ENCODE peak calls at places on chromosomes 4 and X, in seven cellular contexts. Y is dorsolateral prefrontal cortex; G is mucosa of gallbladder; L is HEK293T; T is activated CD4-positive, alpha-beta T cell treated with anti-CD3 and anti-CD28 coated beads, Interleukin-2, amount 50 U/mL, for 48 hours; C is neural progenitor cell; O is glutamatergic neuron. X is an unnamed sample.

GRCh38 chrX:21847342-21847741 is 7.9 kb downstream of the MBTPS2 start:
- DNase-seq in G (no peak), C (no peak), O (no peak), Y (no peak), L (no peak), T (no peak), X (no peak)

GRCh38 chrX:74535211-74535621 is 79.2 kb downstream of the RLIM start:
- DNase-seq in Y (no peak), G (no peak), C (peak), L (peak), T (no peak), O (no peak), X (no peak)

GRCh38 chrX:48937065-48937907 is 18.5 kb upstream of the PIM2 start:
- DNase-seq in T (peak), G (peak), C (peak), L (no peak), Y (no peak), O (no peak), X (peak)

GRCh38 chr4:18012807-18013462 is 8.6 kb downstream of the LCORL start:
- DNase-seq in O (no peak), C (no peak), Y (no peak), L (no peak), G (no peak), T (no peak), X (no peak)

GRCh38 chr4:106704253-106704870 is 331.8 kb downstream of the DKK2 start:
- DNase-seq in O (no peak), G (no peak), T (no peak), L (no peak), Y (no peak), C (no peak), X (no peak)

GRCh38 chr4:26022346-26022891 is 108.4 kb downstream of the SMIM20 start:
- DNase-seq in C (no peak), L (no peak), Y (no peak), O (no peak), T (no peak), G (peak), X (peak)

GRCh38 chr4:140595065-140595464 is 26.3 kb upstream of the UCP1 start:
- DNase-seq in C (peak), O (no peak), T (no peak), L (peak), Y (no peak), G (peak), X (peak)

GRCh38 chrX:121308276-121308805 is 260.9 kb downstream of the GLUD2 start:
- DNase-seq in G (peak), Y (peak), L (peak), C (peak), T (peak), O (peak), X (no peak)

GRCh38 chrX:151019837-151020236 is 36.7 kb downstream of the HMGB3 start:
- DNase-seq in L (no peak), T (no peak), Y (no peak), G (no peak), C (no peak), O (no peak), X (no peak)

GRCh38 chr4:183240581-183241321 is 79.3 kb downstream of the CLDN22 start:
- DNase-seq in C (no peak), L (no peak), Y (no peak), T (no peak), G (no peak), O (peak), X (no peak)

GRCh38 chrX:142804085-142804484 is 221.6 kb upstream of the SPANXN4 start:
- DNase-seq in G (no peak), T (no peak), L (peak), C (peak), Y (no peak), O (peak), X (no peak)

GRCh38 chrX:15204130-15204751 is 65.6 kb downstream of the ASB9 start:
- DNase-seq in O (no peak), T (no peak), G (no peak), C (no peak), Y (no peak), L (no peak), X (no peak)

GRCh38 chr4:25993564-25994185 is 79.7 kb downstream of the SMIM20 start:
- DNase-seq in Y (no peak), L (peak), G (no peak), C (peak), T (peak), O (peak), X (no peak)

GRCh38 chrX:87518504-87518903 is 902 bp downstream of the KLHL4 start:
- DNase-seq in Y (no peak), G (no peak), C (no peak), L (no peak), T (no peak), O (no peak), X (no peak)

GRCh38 chrX:155028749-155029360 is 2.2 kb downstream of the FUNDC2 start:
- DNase-seq in T (no peak), G (no peak), L (no peak), C (no peak), Y (no peak), O (no peak), X (no peak)

GRCh38 chr4:54085284-54085683 is 14.7 kb upstream of the GSX2 start:
- DNase-seq in T (no peak), C (no peak), G (peak), O (no peak), L (no peak), Y (peak), X (no peak)

GRCh38 chrX:66625525-66625924 is 13.4 kb downstream of the EDA2R start:
- DNase-seq in Y (no peak), G (no peak), O (no peak), C (no peak), T (no peak), L (no peak), X (no peak)

GRCh38 chr4:77699731-77700210 is 94.2 kb downstream of the CXCL13 start:
- DNase-seq in L (peak), G (no peak), O (peak), T (no peak), C (peak), Y (no peak), X (no peak)

GRCh38 chr4:170139764-170140163 is 50.0 kb upstream of the AADAT start:
- DNase-seq in L (no peak), Y (no peak), G (no peak), O (no peak), T (no peak), C (no peak), X (no peak)

GRCh38 chr4:2443061-2443730 is 24.4 kb downstream of the CFAP99 start:
- DNase-seq in G (no peak), T (no peak), Y (no peak), C (no peak), L (no peak), O (no peak), X (no peak)

GRCh38 chr4:7327341-7327885 is 107.3 kb downstream of the PSAPL1 start:
- DNase-seq in G (no peak), L (no peak), T (no peak), Y (no peak), C (no peak), O (no peak), X (no peak)

GRCh38 chr4:129994715-129995114 is 898.8 kb downstream of the C4orf33 start:
- DNase-seq in Y (no peak), L (no peak), G (no peak), C (no peak), O (no peak), T (no peak), X (no peak)

GRCh38 chrX:78111140-78111931 is 7.3 kb downstream of the PGK1 start:
- DNase-seq in C (no peak), O (no peak), L (no peak), T (no peak), G (no peak), Y (no peak), X (no peak)

X was measured in stomach.